ENCODE peak calls at places on chromosome 18, in six cellular contexts. One of them, this sample, is unnamed.

GRCh38 chr18:61850756-61851155 is 42.1 kb downstream of the RNF152 start:
- DNase-seq in fibroblast of mammary gland: no peak
- DNase-seq in HFFc6: no peak
- DNase-seq in lower leg skin: no peak
- DNase-seq in H1: no peak
- DNase-seq in WTC11: no peak
- DNase-seq in this sample: no peak

GRCh38 chr18:59085797-59086196 is 53.9 kb upstream of the SEC11C start:
- DNase-seq in fibroblast of mammary gland: peak
- DNase-seq in HFFc6: peak
- DNase-seq in lower leg skin: no peak
- DNase-seq in H1: no peak
- DNase-seq in WTC11: no peak
- DNase-seq in this sample: no peak

GRCh38 chr18:61991201-61991600 is 98.4 kb upstream of the RNF152 start:
- DNase-seq in fibroblast of mammary gland: peak
- DNase-seq in HFFc6: peak
- DNase-seq in lower leg skin: no peak
- DNase-seq in H1: no peak
- DNase-seq in WTC11: no peak
- DNase-seq in this sample: no peak

GRCh38 chr18:58903533-58903932 is 38.9 kb downstream of the ZNF532 start:
- DNase-seq in fibroblast of mammary gland: no peak
- DNase-seq in HFFc6: no peak
- DNase-seq in lower leg skin: no peak
- DNase-seq in H1: no peak
- DNase-seq in WTC11: no peak
- DNase-seq in this sample: no peak

GRCh38 chr18:51164327-51165290 is 32.9 kb downstream of the MEX3C start:
- DNase-seq in fibroblast of mammary gland: no peak
- DNase-seq in HFFc6: no peak
- DNase-seq in lower leg skin: no peak
- DNase-seq in H1: no peak
- DNase-seq in WTC11: no peak
- DNase-seq in this sample: no peak

GRCh38 chr18:63162271-63163014 is 157.1 kb downstream of the BCL2 start:
- DNase-seq in fibroblast of mammary gland: peak
- DNase-seq in HFFc6: no peak
- DNase-seq in lower leg skin: peak
- DNase-seq in H1: no peak
- DNase-seq in WTC11: no peak
- DNase-seq in this sample: no peak

GRCh38 chr18:4017479-4017878 is 437.6 kb downstream of the DLGAP1 start:
- DNase-seq in fibroblast of mammary gland: peak
- DNase-seq in HFFc6: no peak
- DNase-seq in lower leg skin: no peak
- DNase-seq in H1: no peak
- DNase-seq in WTC11: peak
- DNase-seq in this sample: no peak

GRCh38 chr18:45059695-45060094 is 379.0 kb downstream of the SETBP1 start:
- DNase-seq in fibroblast of mammary gland: peak
- DNase-seq in HFFc6: peak
- DNase-seq in lower leg skin: no peak
- DNase-seq in H1: no peak
- DNase-seq in WTC11: no peak
- DNase-seq in this sample: no peak

GRCh38 chr18:79915161-79916127 is 36.0 kb downstream of the SLC66A2 start:
- DNase-seq in fibroblast of mammary gland: no peak
- DNase-seq in HFFc6: no peak
- DNase-seq in lower leg skin: no peak
- DNase-seq in H1: peak
- DNase-seq in WTC11: no peak
- DNase-seq in this sample: no peak

GRCh38 chr18:54127759-54128378 is 96.6 kb downstream of the MBD2 start:
- DNase-seq in fibroblast of mammary gland: peak
- DNase-seq in HFFc6: peak
- DNase-seq in lower leg skin: no peak
- DNase-seq in H1: peak
- DNase-seq in WTC11: peak
- DNase-seq in this sample: peak

GRCh38 chr18:61735564-61736102 is 157.2 kb downstream of the RNF152 start:
- DNase-seq in fibroblast of mammary gland: no peak
- DNase-seq in HFFc6: no peak
- DNase-seq in lower leg skin: no peak
- DNase-seq in H1: no peak
- DNase-seq in WTC11: no peak
- DNase-seq in this sample: no peak

GRCh38 chr18:53971331-53971730 is 253.1 kb downstream of the MBD2 start:
- DNase-seq in fibroblast of mammary gland: no peak
- DNase-seq in HFFc6: no peak
- DNase-seq in lower leg skin: no peak
- DNase-seq in H1: no peak
- DNase-seq in WTC11: no peak
- DNase-seq in this sample: no peak

GRCh38 chr18:57789105-57789504 is 14.0 kb downstream of the ATP8B1 start:
- DNase-seq in fibroblast of mammary gland: peak
- DNase-seq in HFFc6: peak
- DNase-seq in lower leg skin: no peak
- DNase-seq in H1: no peak
- DNase-seq in WTC11: no peak
- DNase-seq in this sample: no peak

GRCh38 chr18:76208632-76209308 is 286.3 kb downstream of the ZNF516 start:
- DNase-seq in fibroblast of mammary gland: no peak
- DNase-seq in HFFc6: no peak
- DNase-seq in lower leg skin: no peak
- DNase-seq in H1: no peak
- DNase-seq in WTC11: no peak
- DNase-seq in this sample: no peak

GRCh38 chr18:6776193-6776592 is 46.7 kb downstream of the ARHGAP28 start:
- DNase-seq in fibroblast of mammary gland: peak
- DNase-seq in HFFc6: no peak
- DNase-seq in lower leg skin: no peak
- DNase-seq in H1: no peak
- DNase-seq in WTC11: no peak
- DNase-seq in this sample: no peak

GRCh38 chr18:9417081-9417841 is 58.1 kb upstream of the RALBP1 start:
- DNase-seq in fibroblast of mammary gland: peak
- DNase-seq in HFFc6: no peak
- DNase-seq in lower leg skin: no peak
- DNase-seq in H1: peak
- DNase-seq in WTC11: no peak
- DNase-seq in this sample: no peak

GRCh38 chr18:8406486-8407250 is 202.6 kb upstream of the RAB12 start:
- DNase-seq in fibroblast of mammary gland: peak
- DNase-seq in HFFc6: no peak
- DNase-seq in lower leg skin: no peak
- DNase-seq in H1: no peak
- DNase-seq in WTC11: no peak
- DNase-seq in this sample: no peak

GRCh38 chr18:9147440-9148238 is 11.1 kb downstream of the ANKRD12 start:
- DNase-seq in fibroblast of mammary gland: peak
- DNase-seq in HFFc6: peak
- DNase-seq in lower leg skin: peak
- DNase-seq in H1: no peak
- DNase-seq in WTC11: no peak
- DNase-seq in this sample: no peak

GRCh38 chr18:51151568-51152511 is 45.6 kb downstream of the MEX3C start:
- DNase-seq in fibroblast of mammary gland: no peak
- DNase-seq in HFFc6: no peak
- DNase-seq in lower leg skin: no peak
- DNase-seq in H1: no peak
- DNase-seq in WTC11: no peak
- DNase-seq in this sample: no peak

GRCh38 chr18:37317486-37317885 is 248.1 kb downstream of the CELF4 start:
- DNase-seq in fibroblast of mammary gland: no peak
- DNase-seq in HFFc6: no peak
- DNase-seq in lower leg skin: no peak
- DNase-seq in H1: no peak
- DNase-seq in WTC11: no peak
- DNase-seq in this sample: no peak

GRCh38 chr18:49997468-49998045 is 184.2 kb upstream of the ACAA2 start:
- DNase-seq in fibroblast of mammary gland: no peak
- DNase-seq in HFFc6: no peak
- DNase-seq in lower leg skin: no peak
- DNase-seq in H1: no peak
- DNase-seq in WTC11: no peak
- DNase-seq in this sample: no peak
- TF ChIP-seq CTCF in fibroblast of mammary gland: no peak
- TF ChIP-seq CTCF in HFFc6: no peak
- TF ChIP-seq CTCF in lower leg skin: no peak
- TF ChIP-seq CTCF in H1: no peak
- TF ChIP-seq CTCF in WTC11: no peak
- TF ChIP-seq CTCF in this sample: no peak

GRCh38 chr18:74497778-74498177 is 1.6 kb downstream of the CNDP2 start:
- DNase-seq in fibroblast of mammary gland: no peak
- DNase-seq in HFFc6: no peak
- DNase-seq in lower leg skin: no peak
- DNase-seq in H1: no peak
- DNase-seq in WTC11: no peak
- DNase-seq in this sample: no peak

GRCh38 chr18:74497308-74497640 is 1.1 kb downstream of the CNDP2 start:
- DNase-seq in fibroblast of mammary gland: no peak
- DNase-seq in HFFc6: no peak
- DNase-seq in lower leg skin: no peak
- DNase-seq in H1: no peak
- DNase-seq in WTC11: no peak
- DNase-seq in this sample: no peak

GRCh38 chr18:74495581-74496507 is at the start of gene CNDP2:
- DNase-seq in fibroblast of mammary gland: peak
- DNase-seq in HFFc6: peak
- DNase-seq in lower leg skin: peak
- DNase-seq in H1: peak
- DNase-seq in WTC11: peak
- DNase-seq in this sample: peak

GRCh38 chr18:74494514-74494913 is 1.6 kb upstream of the CNDP2 start:
- DNase-seq in fibroblast of mammary gland: no peak
- DNase-seq in HFFc6: no peak
- DNase-seq in lower leg skin: no peak
- DNase-seq in H1: no peak
- DNase-seq in WTC11: no peak
- DNase-seq in this sample: no peak

DNA sequence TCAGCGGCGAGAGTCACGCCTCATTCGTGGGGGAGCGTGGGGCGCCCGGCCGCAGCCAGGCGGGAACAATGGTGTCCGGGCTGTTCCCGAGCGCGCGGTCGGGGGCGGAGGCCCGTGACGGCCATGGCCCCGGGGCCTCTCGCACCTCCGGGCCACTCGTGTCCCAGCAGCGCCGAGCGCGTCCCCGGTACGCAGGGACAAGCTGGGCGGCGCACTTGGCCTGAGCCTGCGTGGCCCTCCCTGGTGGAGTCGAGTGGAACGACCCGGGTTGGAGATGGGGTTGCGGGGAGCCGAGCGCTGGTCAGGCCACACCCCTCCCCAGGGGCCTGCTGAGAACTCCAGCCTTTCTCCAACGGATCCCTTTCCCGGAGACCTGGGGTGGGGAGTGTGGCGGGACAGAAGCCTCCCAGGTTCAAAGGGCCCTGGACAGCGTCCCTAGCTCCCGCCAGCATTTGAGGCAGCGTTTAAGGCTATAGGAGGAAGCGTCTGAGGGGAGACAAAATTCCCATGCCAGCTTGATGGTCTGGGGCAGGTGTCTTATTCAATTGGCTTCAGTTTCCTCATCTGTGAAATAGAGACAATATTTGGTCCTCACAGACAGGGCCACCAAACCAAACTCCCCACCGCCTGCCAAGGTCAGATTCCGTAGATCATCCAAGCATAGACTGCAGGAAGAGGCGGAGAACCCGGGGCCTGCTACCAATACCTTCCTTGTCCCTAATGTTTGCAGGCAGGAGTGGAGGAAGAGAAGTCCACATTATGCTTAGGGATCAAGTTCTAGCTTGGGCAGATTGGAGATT is 545 bp downstream of the CNDP2 start:
- DNase-seq in fibroblast of mammary gland: peak
- DNase-seq in HFFc6: peak
- DNase-seq in lower leg skin: peak
- DNase-seq in H1: no peak
- DNase-seq in WTC11: peak
- DNase-seq in this sample: no peak
- TF ChIP-seq CTCF in fibroblast of mammary gland: no peak
- TF ChIP-seq CTCF in HFFc6: peak
- TF ChIP-seq CTCF in lower leg skin: no peak
- TF ChIP-seq CTCF in H1: no peak
- TF ChIP-seq CTCF in WTC11: no peak
- TF ChIP-seq CTCF in this sample: no peak

DNA sequence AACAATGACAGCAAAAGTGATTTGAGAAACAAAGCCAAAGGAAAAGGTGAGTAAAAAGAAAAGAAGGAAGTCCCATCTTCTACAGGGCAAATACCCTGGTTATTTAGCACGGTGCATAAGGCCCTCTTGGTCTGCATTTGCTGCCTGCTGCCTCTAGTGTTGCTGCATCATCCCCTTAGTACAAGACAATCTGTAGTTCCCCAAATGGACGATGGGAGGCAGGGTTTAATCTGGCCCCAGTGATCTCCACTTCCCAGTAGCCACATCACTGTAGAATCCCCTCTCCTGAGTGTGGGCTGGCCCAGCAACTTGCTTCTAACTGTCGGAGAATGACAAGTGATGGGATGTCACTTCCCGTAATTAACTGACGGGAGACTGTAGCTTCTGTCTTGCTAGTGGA is 85.1 kb downstream of the CTAGE1 start:
- DNase-seq in fibroblast of mammary gland: no peak
- DNase-seq in HFFc6: no peak
- DNase-seq in lower leg skin: no peak
- DNase-seq in H1: peak
- DNase-seq in WTC11: peak
- DNase-seq in this sample: no peak
- TF ChIP-seq CTCF in fibroblast of mammary gland: peak
- TF ChIP-seq CTCF in HFFc6: peak
- TF ChIP-seq CTCF in lower leg skin: no peak
- TF ChIP-seq CTCF in H1: peak
- TF ChIP-seq CTCF in WTC11: peak
- TF ChIP-seq CTCF in this sample: no peak

DNA sequence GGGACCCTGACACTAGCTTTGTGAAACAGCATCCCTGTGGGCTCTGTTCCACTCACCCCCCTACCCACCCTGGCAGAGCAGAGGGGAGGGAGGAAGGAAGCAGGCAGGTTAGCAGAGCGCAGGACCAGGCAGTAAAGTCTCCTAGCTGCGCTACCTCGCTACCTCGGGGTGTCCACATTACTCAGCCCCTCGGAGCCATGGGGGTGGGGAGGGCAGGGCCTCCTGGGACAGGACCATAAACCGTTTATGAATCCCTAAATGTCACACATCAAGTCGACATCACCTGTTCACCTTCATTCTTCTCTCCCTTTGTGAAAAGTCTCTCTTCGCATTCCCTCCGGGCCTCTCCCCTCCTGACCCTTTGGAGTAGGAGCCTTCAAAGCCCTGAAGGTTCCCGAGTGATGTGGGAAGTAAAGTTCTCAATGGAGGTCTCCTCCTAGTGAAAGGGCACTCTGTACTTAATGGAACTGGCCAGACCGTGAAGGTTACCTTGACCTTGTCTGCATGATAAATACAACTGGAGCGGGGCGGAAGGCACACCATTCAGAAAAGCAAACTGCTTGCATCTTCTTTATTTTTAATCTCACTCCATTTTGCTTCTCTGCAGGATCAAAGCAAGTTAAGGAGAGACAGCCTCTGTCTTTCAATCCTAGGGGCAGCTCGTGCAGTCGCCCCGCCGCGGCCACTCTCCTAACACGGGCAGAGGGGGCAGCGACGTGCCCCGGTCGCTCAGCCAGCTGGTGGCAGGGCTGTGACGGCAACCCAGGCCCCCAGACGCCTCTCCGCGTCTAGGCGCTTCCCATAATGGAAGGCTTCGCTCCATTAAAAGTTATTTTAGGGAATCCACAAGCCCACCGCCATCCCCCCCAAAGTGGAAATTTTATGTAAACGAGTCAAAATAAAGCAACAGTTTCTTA is 23.8 kb upstream of the SMAD7 start:
- DNase-seq in fibroblast of mammary gland: no peak
- DNase-seq in HFFc6: no peak
- DNase-seq in lower leg skin: no peak
- DNase-seq in H1: no peak
- DNase-seq in WTC11: peak
- DNase-seq in this sample: no peak
- TF ChIP-seq CTCF in fibroblast of mammary gland: no peak
- TF ChIP-seq CTCF in HFFc6: no peak
- TF ChIP-seq CTCF in lower leg skin: no peak
- TF ChIP-seq CTCF in H1: no peak
- TF ChIP-seq CTCF in WTC11: no peak
- TF ChIP-seq CTCF in this sample: no peak

This sample was measured in D721Med.